ENCODE peak calls at places on chromosomes 3 and 15, in six cellular contexts. J is progenitor cell of endocrine pancreas, S is Caki2, L is HTR-8/SVneo, G is endothelial cell, H is spleen. B is an unnamed sample.
A peak's percentile ranks its signal among the peaks of the same experiment; 100 is the strongest.

GRCh38 chr3:3998140-3998977 is 199.1 kb downstream of the LRRN1 start:
- DNase-seq in J (no peak), S (peak; percentile 4), L (no peak), G (peak; percentile 27), H (no peak), B (no peak)

GRCh38 chr3:173823911-173824460 is 426.4 kb downstream of the NLGN1 start:
- DNase-seq in J (no peak), S (no peak), L (no peak), G (no peak), H (no peak), B (no peak)

GRCh38 chr15:85725019-85725418 is 69.7 kb downstream of the KLHL25 start:
- DNase-seq in J (no peak), S (no peak), L (no peak), G (no peak), H (no peak), B (no peak)

GRCh38 chr15:33242669-33243191 is 48.2 kb upstream of the FMN1 start:
- DNase-seq in J (no peak), S (peak; percentile 94), L (no peak), G (peak; percentile 15), H (no peak), B (no peak)

GRCh38 chr3:112582242-112582874 is 20.5 kb downstream of the SLC35A5 start:
- DNase-seq in J (no peak), S (no peak), L (peak; percentile 13), G (peak; percentile 44), H (no peak), B (no peak)

GRCh38 chr3:122510878-122511481 is 3.8 kb downstream of the KPNA1 start:
- DNase-seq in J (no peak), S (peak; percentile 66), L (no peak), G (no peak), H (no peak), B (no peak)

GRCh38 chr3:170862618-170863374 is 7.2 kb downstream of the RPL22L1 start:
- DNase-seq in J (no peak), S (no peak), L (no peak), G (no peak), H (no peak), B (no peak)

GRCh38 chr3:185822221-185822956 is 2.5 kb downstream of the IGF2BP2 start:
- DNase-seq in J (no peak), S (peak; percentile 23), L (no peak), G (no peak), H (no peak), B (no peak)

GRCh38 chr3:139694542-139694941 is 16.8 kb upstream of the NMNAT3 start:
- DNase-seq in J (no peak), S (no peak), L (no peak), G (no peak), H (no peak), B (no peak)

GRCh38 chr15:92884813-92885461 is 15.2 kb upstream of the CHD2 start:
- DNase-seq in J (no peak), S (peak; percentile 41), L (no peak), G (no peak), H (no peak), B (no peak)

GRCh38 chr3:104362319-104362718 is 1004.4 kb upstream of the ALCAM start:
- DNase-seq in J (no peak), S (no peak), L (no peak), G (no peak), H (no peak), B (no peak)

GRCh38 chr3:124273651-124274050 is 281.7 kb upstream of the ROPN1 start:
- DNase-seq in J (no peak), S (no peak), L (no peak), G (no peak), H (no peak), B (no peak)

GRCh38 chr15:77568014-77568959 is 64.4 kb downstream of the LINGO1 start:
- DNase-seq in J (no peak), S (no peak), L (no peak), G (no peak), H (no peak), B (no peak)

GRCh38 chr3:16896820-16897219 is 12.1 kb downstream of the PLCL2 start:
- DNase-seq in J (no peak), S (no peak), L (no peak), G (no peak), H (no peak), B (no peak)

GRCh38 chr3:130374033-130374432 is 28.6 kb downstream of the COL6A5 start:
- DNase-seq in J (no peak), S (no peak), L (no peak), G (no peak), H (no peak), B (no peak)

GRCh38 chr15:74209560-74209958 is 7.0 kb upstream of the STRA6 start:
- DNase-seq in J (no peak), S (no peak), L (no peak), G (no peak), H (no peak), B (no peak)

GRCh38 chr15:25739687-25740121 is 123.4 kb downstream of the ATP10A start:
- DNase-seq in J (no peak), S (peak; percentile 38), L (no peak), G (peak; percentile 34), H (no peak), B (no peak)

GRCh38 chr15:64193971-64194370 is 31.1 kb upstream of the PPIB start:
- DNase-seq in J (no peak), S (no peak), L (no peak), G (no peak), H (no peak), B (no peak)

GRCh38 chr15:101126618-101127502 is 125.0 kb downstream of the CHSY1 start:
- DNase-seq in J (no peak), S (no peak), L (no peak), G (no peak), H (peak; percentile 70), B (peak; percentile 66)

GRCh38 chr3:112086018-112086854 is at the start of gene C3orf52:
- DNase-seq in J (peak; percentile 80), S (peak; percentile 83), L (peak; percentile 89), G (peak; percentile 81), H (peak; percentile 89), B (peak; percentile 91)

GRCh38 chr3:197343656-197344408 is 45.4 kb upstream of the DLG1 start:
- DNase-seq in J (no peak), S (no peak), L (no peak), G (no peak), H (peak; percentile 17), B (peak; percentile 55)

GRCh38 chr3:193023218-193023617 is 105.6 kb upstream of the MB21D2 start:
- DNase-seq in J (no peak), S (no peak), L (no peak), G (no peak), H (no peak), B (no peak)

GRCh38 chr3:159669024-159669476 is 319.6 kb upstream of the IL12A start:
- DNase-seq in J (no peak), S (peak; percentile 93), L (peak; percentile 10), G (no peak), H (no peak), B (no peak)

GRCh38 chr3:127217594-127218456 is 24.9 kb downstream of the PRR23E start:
- DNase-seq in J (no peak), S (no peak), L (peak; percentile 76), G (no peak), H (no peak), B (no peak)

GRCh38 chr15:95269247-95270155 is 1038.1 kb downstream of the MCTP2 start:
- DNase-seq in J (no peak), S (no peak), L (no peak), G (no peak), H (no peak), B (no peak)

GRCh38 chr3:62562017-62562416 is 188.7 kb upstream of the FEZF2 start:
- DNase-seq in J (no peak), S (no peak), L (peak; percentile 19), G (no peak), H (no peak), B (no peak)

GRCh38 chr3:104989878-104990277 is 376.8 kb upstream of the ALCAM start:
- DNase-seq in J (no peak), S (no peak), L (no peak), G (no peak), H (no peak), B (no peak)

B was measured in posterior vena cava.